ENCODE peak calls at places on chromosomes 4 and X, in six cellular contexts. F, M, E, L, Y and G are unnamed samples.

GRCh38 chr4:86055898-86056297 is 304.0 kb downstream of the MAPK10 start:
- DNase-seq in F (no peak), M (peak), E (no peak), L (no peak), Y (no peak), G (no peak)

GRCh38 chrX:67290489-67291220 is 253.2 kb upstream of the AR start:
- DNase-seq in F (no peak), M (no peak), E (no peak), L (no peak), Y (no peak), G (no peak)

GRCh38 chrX:7480721-7481120 is 332.8 kb upstream of the PUDP start:
- DNase-seq in F (no peak), M (no peak), E (no peak), L (no peak), Y (no peak), G (no peak)

GRCh38 chr4:25466966-25467697 is 90.1 kb downstream of the ANAPC4 start:
- DNase-seq in F (peak), M (no peak), E (no peak), L (no peak), Y (no peak), G (no peak)

GRCh38 chr4:4260185-4260751 is 12.2 kb upstream of the TMEM128 start:
- DNase-seq in F (peak), M (no peak), E (peak), L (no peak), Y (no peak), G (no peak)

GRCh38 chr4:54992266-54992665 is 133.1 kb downstream of the KDR start:
- DNase-seq in F (no peak), M (no peak), E (no peak), L (no peak), Y (no peak), G (no peak)

GRCh38 chr4:142845293-142846070 is 619 bp downstream of the INPP4B start:
- DNase-seq in F (no peak), M (peak), E (no peak), L (no peak), Y (peak), G (no peak)

GRCh38 chr4:161320377-161320776 is 843.4 kb downstream of the FSTL5 start:
- DNase-seq in F (no peak), M (peak), E (no peak), L (no peak), Y (no peak), G (no peak)

GRCh38 chr4:84719115-84719514 is 136.2 kb downstream of the CDS1 start:
- DNase-seq in F (no peak), M (no peak), E (no peak), L (no peak), Y (no peak), G (no peak)

DNA sequence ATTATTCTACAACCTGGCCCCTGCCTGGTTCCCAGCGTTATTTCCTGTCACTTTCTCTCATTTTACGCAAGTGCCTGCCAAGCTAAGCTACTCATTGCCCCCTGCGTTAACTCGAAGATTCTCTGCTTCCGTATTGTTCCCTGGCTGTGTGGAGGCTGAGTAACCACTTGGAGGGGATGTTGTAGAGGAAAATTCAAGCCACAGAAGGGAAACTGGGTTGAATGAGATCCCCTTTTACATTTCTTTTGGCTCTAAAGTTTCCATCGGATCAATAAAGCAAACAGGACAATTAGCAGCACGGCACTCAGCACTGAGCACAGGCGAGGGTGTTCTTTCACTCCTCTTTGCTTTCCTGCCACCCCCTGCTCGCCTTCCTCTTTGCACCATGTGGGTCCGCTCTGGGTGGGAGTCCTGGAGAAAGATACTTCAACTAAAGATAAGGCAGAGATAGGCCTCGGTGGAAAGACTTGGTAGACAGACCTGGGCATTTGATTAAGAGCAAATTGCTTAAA is 4.2 kb upstream of the TMSB4X start:
- DNase-seq in F (peak), M (peak), E (no peak), L (no peak), Y (no peak), G (no peak)
- H3K4me3 ChIP-seq in F (no peak), M (no peak), E (no peak), L (no peak), Y (peak), G (no peak)

GRCh38 chr4:168636040-168636439 is 139.2 kb downstream of the PALLD start:
- DNase-seq in F (no peak), M (no peak), E (no peak), L (no peak), Y (no peak), G (no peak)
- H3K4me3 ChIP-seq in F (no peak), M (no peak), E (no peak), L (no peak), Y (no peak), G (no peak)

DNA sequence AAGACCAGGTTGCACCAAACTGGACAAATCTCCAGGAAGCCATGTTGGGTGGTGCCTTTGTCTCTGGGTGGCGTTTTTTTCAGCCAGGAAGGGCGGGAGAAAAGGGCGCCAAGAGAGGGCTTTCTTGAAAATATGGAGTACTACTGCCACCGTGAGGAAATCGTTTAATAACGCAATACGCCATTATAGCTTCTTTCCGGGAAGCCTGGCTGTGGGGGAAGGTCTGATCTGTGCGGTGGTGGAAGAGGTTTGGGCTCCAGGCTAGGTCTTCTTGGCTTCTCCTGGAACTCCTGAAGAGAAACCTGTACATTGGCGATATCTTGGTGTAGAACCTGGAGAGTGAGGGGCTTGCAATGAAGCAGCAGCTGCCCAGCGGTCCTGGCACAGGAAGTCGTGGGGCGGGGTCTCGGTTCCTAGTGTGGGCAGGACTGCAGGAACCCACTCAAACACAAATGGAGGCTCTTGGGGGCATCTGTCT is 202.7 kb downstream of the OR13H1 start:
- DNase-seq in F (no peak), M (no peak), E (no peak), L (no peak), Y (no peak), G (no peak)
- H3K4me3 ChIP-seq in F (no peak), M (no peak), E (peak), L (no peak), Y (no peak), G (no peak)

GRCh38 chr4:107333518-107333917 is 297.4 kb upstream of the DKK2 start:
- DNase-seq in F (no peak), M (no peak), E (no peak), L (no peak), Y (no peak), G (no peak)

GRCh38 chr4:107330915-107331314 is 294.8 kb upstream of the DKK2 start:
- DNase-seq in F (no peak), M (no peak), E (no peak), L (no peak), Y (no peak), G (no peak)
- H3K4me3 ChIP-seq in F (no peak), M (no peak), E (no peak), L (no peak), Y (no peak), G (no peak)

GRCh38 chrX:136423724-136424123 is 64.0 kb upstream of the BRS3 start:
- DNase-seq in F (no peak), M (no peak), E (no peak), L (no peak), Y (no peak), G (no peak)

GRCh38 chrX:136421338-136421737 is 66.4 kb upstream of the BRS3 start:
- DNase-seq in F (no peak), M (no peak), E (no peak), L (no peak), Y (no peak), G (no peak)

GRCh38 chrX:136417806-136418205 is 69.9 kb upstream of the BRS3 start:
- DNase-seq in F (no peak), M (no peak), E (no peak), L (no peak), Y (no peak), G (no peak)
- H3K4me3 ChIP-seq in F (no peak), M (no peak), E (no peak), L (no peak), Y (no peak), G (no peak)